ENCODE peak calls at places on chromosomes 13 and 19, in seven cellular contexts. X is neural crest cell, B is lower leg skin, R is endodermal cell, J is ovary, T is AG09309, Q is astrocyte of the cerebellum. Y is an unnamed sample.

GRCh38 chr19:44737238-44738160 is 11.0 kb upstream of the BCL3 start:
- DNase-seq in X (no peak), B (no peak), R (no peak), J (peak; percentile 37), T (peak; percentile 83), Q (peak; percentile 59), Y (no peak)

GRCh38 chr13:44921931-44922758 is 67.1 kb downstream of the NUFIP1 start:
- DNase-seq in X (no peak), B (peak; percentile 71), R (no peak), J (peak; percentile 71), T (peak; percentile 90), Q (peak; percentile 99), Y (no peak)

GRCh38 chr19:37943480-37943879 is 36.5 kb downstream of the SIPA1L3 start:
- DNase-seq in X (no peak), B (no peak), R (no peak), J (no peak), T (no peak), Q (no peak), Y (no peak)

GRCh38 chr13:65926750-65927171 is 1303.4 kb downstream of the PCDH9 start:
- DNase-seq in X (no peak), B (no peak), R (peak; percentile 87), J (no peak), T (no peak), Q (no peak), Y (no peak)

GRCh38 chr19:49271080-49271753 is 53.8 kb downstream of the SLC6A16 start:
- DNase-seq in X (no peak), B (no peak), R (no peak), J (no peak), T (no peak), Q (peak; percentile 31), Y (no peak)

GRCh38 chr13:28140433-28141125 is 2.2 kb downstream of the PAN3 start:
- DNase-seq in X (no peak), B (no peak), R (peak; percentile 74), J (no peak), T (no peak), Q (no peak), Y (no peak)

GRCh38 chr19:41879080-41879479 is 2.0 kb downstream of the CD79A start:
- DNase-seq in X (no peak), B (no peak), R (no peak), J (no peak), T (no peak), Q (no peak), Y (no peak)

GRCh38 chr13:93249259-93249917 is 22.8 kb downstream of the GPC6 start:
- DNase-seq in X (no peak), B (no peak), R (no peak), J (no peak), T (peak; percentile 77), Q (peak; percentile 80), Y (no peak)

GRCh38 chr19:1237754-1238372 is at the start of gene CBARP:
- DNase-seq in X (no peak), B (no peak), R (peak; percentile 83), J (peak; percentile 52), T (no peak), Q (no peak), Y (no peak)

GRCh38 chr13:95968906-95969305 is 84.3 kb downstream of the UGGT2 start:
- DNase-seq in X (no peak), B (no peak), R (no peak), J (no peak), T (no peak), Q (no peak), Y (no peak)

GRCh38 chr13:97367427-97367826 is 66.5 kb upstream of the RAP2A start:
- DNase-seq in X (no peak), B (no peak), R (peak; percentile 63), J (no peak), T (peak; percentile 66), Q (peak; percentile 54), Y (no peak)

GRCh38 chr19:12789098-12789903 is 2.0 kb upstream of the JUNB start:
- DNase-seq in X (no peak), B (peak; percentile 49), R (no peak), J (no peak), T (no peak), Q (no peak), Y (no peak)

GRCh38 chr19:54138777-54139256 is 1.3 kb downstream of the CNOT3 start:
- DNase-seq in X (no peak), B (no peak), R (no peak), J (no peak), T (no peak), Q (no peak), Y (no peak)

GRCh38 chr19:39362682-39363657 is 20.7 kb downstream of the SAMD4B start:
- DNase-seq in X (no peak), B (peak; percentile 62), R (no peak), J (peak; percentile 58), T (peak; percentile 38), Q (no peak), Y (no peak)

GRCh38 chr13:20938302-20938701 is 35.8 kb upstream of the XPO4 start:
- DNase-seq in X (no peak), B (no peak), R (no peak), J (no peak), T (no peak), Q (no peak), Y (no peak)

GRCh38 chr13:112711528-112712265 is 21.9 kb downstream of the ATP11A start:
- DNase-seq in X (peak; percentile 31), B (peak; percentile 90), R (peak; percentile 95), J (peak; percentile 96), T (peak; percentile 93), Q (peak; percentile 83), Y (no peak)

GRCh38 chr13:111962431-111962891 is 104.5 kb upstream of the SOX1 start:
- DNase-seq in X (no peak), B (no peak), R (no peak), J (no peak), T (no peak), Q (no peak), Y (no peak)

GRCh38 chr19:13621413-13621812 is 115.1 kb upstream of the CACNA1A start:
- DNase-seq in X (no peak), B (no peak), R (peak; percentile 90), J (no peak), T (peak; percentile 80), Q (peak; percentile 75), Y (no peak)

GRCh38 chr13:97382276-97382675 is 51.7 kb upstream of the RAP2A start:
- DNase-seq in X (no peak), B (no peak), R (no peak), J (no peak), T (no peak), Q (no peak), Y (no peak)

GRCh38 chr19:17162580-17162979 is 52.6 kb upstream of the USE1 start:
- DNase-seq in X (no peak), B (no peak), R (no peak), J (no peak), T (no peak), Q (no peak), Y (no peak)

GRCh38 chr19:17160908-17161307 is 54.2 kb upstream of the USE1 start:
- DNase-seq in X (no peak), B (no peak), R (no peak), J (no peak), T (no peak), Q (no peak), Y (no peak)

GRCh38 chr19:17158584-17158983 is 56.6 kb upstream of the USE1 start:
- DNase-seq in X (no peak), B (no peak), R (no peak), J (no peak), T (no peak), Q (no peak), Y (no peak)

GRCh38 chr19:17156947-17157302 is 58.2 kb upstream of the USE1 start:
- DNase-seq in X (no peak), B (peak; percentile 21), R (no peak), J (no peak), T (no peak), Q (no peak), Y (no peak)

DNA sequence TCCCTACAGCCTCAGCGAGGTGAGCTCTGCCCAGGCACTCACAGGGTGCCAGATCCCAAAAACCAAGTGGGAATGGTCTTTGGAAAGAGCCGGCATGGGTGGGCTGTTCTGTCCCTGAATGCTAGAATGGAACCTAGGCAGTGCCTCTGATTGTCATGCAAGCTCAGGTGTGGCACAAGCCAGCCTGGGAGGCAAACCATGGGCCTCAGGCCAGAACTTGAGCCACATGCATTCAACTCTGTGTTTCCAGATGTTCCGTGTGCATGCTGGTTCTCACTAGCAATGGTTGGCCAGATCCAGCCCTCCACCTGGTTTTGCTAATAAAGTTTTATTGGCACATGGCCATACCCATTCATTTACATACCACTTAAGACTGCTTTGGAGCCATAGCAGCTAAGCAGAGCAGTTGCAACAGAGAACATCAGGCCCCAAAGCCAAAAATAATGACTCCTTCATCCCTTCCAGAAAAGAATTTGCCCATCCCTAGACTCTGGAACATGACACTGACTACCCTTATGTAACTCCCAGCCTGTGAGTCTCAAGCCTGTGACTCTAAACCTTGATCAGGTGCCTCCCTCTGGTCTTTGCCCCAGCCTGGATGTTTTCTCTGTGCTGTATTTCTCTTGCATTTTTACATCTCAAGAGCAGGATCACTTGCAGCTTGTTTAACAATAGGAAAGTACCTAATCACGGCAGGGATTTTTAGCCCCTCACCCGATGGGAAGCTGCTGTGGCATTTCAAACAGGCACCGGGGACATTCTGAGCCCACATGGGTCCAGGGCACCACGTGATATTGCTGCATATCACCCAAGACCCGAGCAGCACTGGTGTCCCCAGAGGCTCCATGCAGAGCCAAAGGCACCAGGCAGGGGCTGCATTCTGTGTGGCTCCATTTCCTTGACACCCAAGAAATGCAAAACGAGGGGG is 55.4 kb upstream of the USE1 start:
- DNase-seq in X (no peak), B (no peak), R (peak; percentile 90), J (no peak), T (no peak), Q (no peak), Y (no peak)
- TF ChIP-seq CTCF in X (no peak), B (no peak), R (no peak), J (no peak), T (no peak), Q (no peak), Y (no peak)

GRCh38 chr13:29573190-29573589 is 22.3 kb downstream of the SLC7A1 start:
- DNase-seq in X (no peak), B (peak; percentile 72), R (peak; percentile 39), J (no peak), T (no peak), Q (no peak), Y (no peak)
- TF ChIP-seq CTCF in X (no peak), B (no peak), R (no peak), J (no peak), T (no peak), Q (no peak), Y (no peak)

DNA sequence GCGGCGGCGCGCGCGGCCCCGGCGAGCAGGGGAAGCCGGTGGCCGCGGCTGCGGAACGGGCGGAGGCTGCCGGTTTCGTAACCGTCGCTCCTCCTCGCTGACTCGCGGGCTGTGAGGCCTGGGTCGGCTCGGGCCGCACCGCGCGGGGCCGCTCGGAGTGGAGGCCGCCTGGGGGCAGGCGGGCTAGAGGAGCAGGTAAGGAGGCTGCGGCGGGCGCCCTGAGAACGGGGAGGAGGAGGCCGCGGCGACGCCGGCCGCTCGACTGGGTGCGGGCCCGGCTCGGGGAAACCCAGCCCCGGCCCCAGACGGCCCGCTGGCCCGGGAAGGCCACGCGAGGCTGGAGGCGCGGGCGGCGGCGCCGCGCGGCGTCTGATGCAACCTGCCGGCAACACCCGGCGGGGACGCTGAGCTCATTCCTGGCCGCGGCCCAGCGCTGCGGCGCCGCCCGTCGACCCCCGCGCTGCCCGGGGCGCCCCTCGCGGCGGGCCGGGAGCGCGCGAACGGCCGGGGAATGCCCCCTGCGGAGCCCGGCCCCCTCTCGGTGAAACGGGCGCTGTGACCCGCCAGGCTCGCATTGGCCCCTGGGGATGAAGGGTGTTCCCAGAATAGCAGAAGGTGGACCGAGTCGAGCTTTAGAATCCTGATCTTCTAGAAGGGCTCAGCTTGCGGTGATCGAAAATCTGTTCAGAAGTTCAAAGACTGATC is at the start of gene CEBPG:
- DNase-seq in X (peak; percentile 45), B (no peak), R (no peak), J (peak; percentile 48), T (no peak), Q (no peak), Y (peak; percentile 79)
- TF ChIP-seq CTCF in X (peak; percentile 45), B (no peak), R (peak; percentile 61), J (no peak), T (no peak), Q (no peak), Y (peak; percentile 51)

GRCh38 chr19:45931055-45931454 is 16.5 kb upstream of the NANOS2 start:
- DNase-seq in X (no peak), B (no peak), R (no peak), J (no peak), T (no peak), Q (no peak), Y (no peak)
- TF ChIP-seq CTCF in X (no peak), B (no peak), R (peak; percentile 12), J (no peak), T (no peak), Q (no peak), Y (no peak)